ENCODE peak calls at places on chromosomes 4 and X, in seven cellular contexts. M is stimulated activated CD8-positive, alpha-beta memory T cell treated with anti-CD3 and anti-CD28 coated beads, Interleukin-4, amount 100 ng/mL, for 24 hours; I is nucleus accumbens; L is stimulated activated CD4-positive, alpha-beta T cell treated with anti-CD3 and anti-CD28 coated beads, Interleukin-1b, Interleukin-23, amount 100 ng/mL, for 1 hour; U is fibroblast of the aortic adventitia; T is fibroblast of pulmonary artery; J is adipocyte. A is an unnamed sample.

GRCh38 chrX:44152867-44153266 is 179.7 kb upstream of the NDP start:
- DNase-seq in M (no peak), I (no peak), L (no peak), U (peak), T (peak), J (peak), A (peak)

GRCh38 chr4:159455675-159456235 is 352.9 kb downstream of the RAPGEF2 start:
- DNase-seq in M (no peak), I (no peak), L (no peak), U (peak), T (peak), J (peak), A (peak)

GRCh38 chr4:1375761-1376322 is 28.8 kb downstream of the UVSSA start:
- DNase-seq in M (no peak), I (no peak), L (no peak), U (no peak), T (no peak), J (no peak), A (no peak)

GRCh38 chr4:19224820-19225219 is 1026.9 kb upstream of the SLIT2 start:
- DNase-seq in M (no peak), I (no peak), L (no peak), U (peak), T (peak), J (peak), A (peak)

GRCh38 chr4:123562994-123563745 is 166.6 kb downstream of the SPRY1 start:
- DNase-seq in M (no peak), I (no peak), L (no peak), U (peak), T (peak), J (no peak), A (peak)

GRCh38 chr4:15147709-15148651 is 145.7 kb downstream of the CPEB2 start:
- DNase-seq in M (no peak), I (peak), L (no peak), U (no peak), T (no peak), J (no peak), A (no peak)

GRCh38 chrX:103823591-103823990 is 8.5 kb downstream of the RAB9B start:
- DNase-seq in M (no peak), I (no peak), L (no peak), U (peak), T (no peak), J (peak), A (no peak)

GRCh38 chr4:2856266-2856665 is 12.6 kb downstream of the ADD1 start:
- DNase-seq in M (no peak), I (no peak), L (no peak), U (no peak), T (no peak), J (no peak), A (no peak)

GRCh38 chr4:136329042-136329662 is 1203.1 kb downstream of the PCDH18 start:
- DNase-seq in M (no peak), I (no peak), L (no peak), U (no peak), T (peak), J (peak), A (peak)

GRCh38 chrX:19462879-19463278 is 52.4 kb downstream of the MAP3K15 start:
- DNase-seq in M (no peak), I (no peak), L (no peak), U (no peak), T (no peak), J (no peak), A (no peak)

GRCh38 chrX:47283015-47283771 is 50.4 kb downstream of the USP11 start:
- DNase-seq in M (no peak), I (no peak), L (no peak), U (peak), T (peak), J (peak), A (peak)

GRCh38 chr4:118113220-118113619 is 78.9 kb downstream of the NDST3 start:
- DNase-seq in M (no peak), I (no peak), L (no peak), U (no peak), T (no peak), J (no peak), A (peak)

GRCh38 chr4:1057403-1057745 is 45.9 kb downstream of the FGFRL1 start:
- DNase-seq in M (no peak), I (no peak), L (no peak), U (no peak), T (no peak), J (no peak), A (no peak)

GRCh38 chr4:161252520-161253141 is 911.2 kb downstream of the FSTL5 start:
- DNase-seq in M (no peak), I (no peak), L (no peak), U (no peak), T (peak), J (peak), A (peak)

GRCh38 chr4:120078216-120078615 is 11.6 kb upstream of the MAD2L1 start:
- DNase-seq in M (no peak), I (no peak), L (no peak), U (no peak), T (peak), J (no peak), A (no peak)

GRCh38 chr4:160136021-160136420 is 1033.1 kb downstream of the RAPGEF2 start:
- DNase-seq in M (no peak), I (no peak), L (no peak), U (no peak), T (no peak), J (no peak), A (no peak)

GRCh38 chr4:150385606-150386005 is 196.3 kb upstream of the MAB21L2 start:
- DNase-seq in M (no peak), I (no peak), L (no peak), U (peak), T (peak), J (peak), A (peak)